ENCODE peak calls at places on chromosomes 11 and 22, in seven cellular contexts. H, J, O, V, M, Q and X are unnamed samples.

GRCh38 chr11:61091373-61092279 is 10.7 kb upstream of the CD5 start:
- DNase-seq in H (peak; percentile 30), J (peak; percentile 37), O (no peak), V (no peak), M (peak; percentile 31), Q (no peak), X (peak; percentile 34)

GRCh38 chr11:126791446-126791845 is 209.1 kb downstream of the KIRREL3 start:
- DNase-seq in H (no peak), J (no peak), O (no peak), V (no peak), M (no peak), Q (no peak), X (no peak)

GRCh38 chr11:120055646-120056045 is 82.3 kb downstream of the TRIM29 start:
- DNase-seq in H (no peak), J (no peak), O (no peak), V (no peak), M (no peak), Q (no peak), X (peak; percentile 67)

GRCh38 chr11:118068945-118069612 is 7.8 kb upstream of the TMPRSS4 start:
- DNase-seq in H (no peak), J (no peak), O (no peak), V (no peak), M (no peak), Q (no peak), X (no peak)

GRCh38 chr11:77201370-77201769 is 73.3 kb downstream of the MYO7A start:
- DNase-seq in H (no peak), J (peak; percentile 48), O (no peak), V (no peak), M (no peak), Q (no peak), X (no peak)

GRCh38 chr11:77074205-77074604 is 7.4 kb downstream of the CAPN5 start:
- DNase-seq in H (no peak), J (peak; percentile 60), O (no peak), V (no peak), M (no peak), Q (no peak), X (no peak)

GRCh38 chr11:64074239-64074638 is 38.5 kb downstream of the FLRT1 start:
- DNase-seq in H (peak; percentile 20), J (no peak), O (no peak), V (no peak), M (peak; percentile 45), Q (no peak), X (peak; percentile 64)

GRCh38 chr22:18101536-18101935 is 9.1 kb upstream of the TUBA8 start:
- DNase-seq in H (no peak), J (no peak), O (no peak), V (peak; percentile 6), M (no peak), Q (no peak), X (no peak)

GRCh38 chr11:103619480-103619879 is 417.0 kb upstream of the DDI1 start:
- DNase-seq in H (peak; percentile 28), J (no peak), O (no peak), V (no peak), M (peak; percentile 49), Q (no peak), X (peak; percentile 34)

GRCh38 chr11:72306186-72306585 is 62.2 kb upstream of the PHOX2A start:
- DNase-seq in H (no peak), J (no peak), O (no peak), V (no peak), M (no peak), Q (no peak), X (no peak)

GRCh38 chr22:46052801-46053562 is 76.0 kb upstream of the WNT7B start:
- DNase-seq in H (peak; percentile 53), J (peak; percentile 85), O (no peak), V (peak; percentile 89), M (peak; percentile 49), Q (peak; percentile 20), X (peak; percentile 66)

GRCh38 chr22:26643368-26644100 is 13.9 kb upstream of the MIAT start:
- DNase-seq in H (no peak), J (no peak), O (no peak), V (no peak), M (no peak), Q (no peak), X (no peak)

GRCh38 chr22:49417833-49418232 is 409.8 kb downstream of the BRD1 start:
- DNase-seq in H (no peak), J (peak; percentile 41), O (no peak), V (no peak), M (no peak), Q (no peak), X (no peak)

GRCh38 chr22:20431520-20432237 is 5.9 kb downstream of the SCARF2 start:
- DNase-seq in H (no peak), J (peak; percentile 65), O (no peak), V (peak; percentile 82), M (no peak), Q (no peak), X (no peak)

GRCh38 chr11:13287026-13287425 is 9.4 kb downstream of the BMAL1 start:
- DNase-seq in H (no peak), J (no peak), O (no peak), V (no peak), M (no peak), Q (no peak), X (no peak)

GRCh38 chr11:128318856-128319474 is 268.4 kb downstream of the ETS1 start:
- DNase-seq in H (peak; percentile 37), J (no peak), O (no peak), V (no peak), M (no peak), Q (no peak), X (no peak)

GRCh38 chr22:23245799-23246136 is 65.5 kb downstream of the BCR start:
- DNase-seq in H (peak; percentile 29), J (no peak), O (no peak), V (no peak), M (no peak), Q (no peak), X (no peak)

GRCh38 chr22:47107431-47107830 is 345.0 kb downstream of the TBC1D22A start:
- DNase-seq in H (peak; percentile 80), J (no peak), O (no peak), V (no peak), M (peak; percentile 80), Q (no peak), X (peak; percentile 41)

GRCh38 chr22:46829140-46829891 is 66.9 kb downstream of the TBC1D22A start:
- DNase-seq in H (peak; percentile 86), J (no peak), O (no peak), V (no peak), M (peak; percentile 90), Q (no peak), X (peak; percentile 84)

GRCh38 chr11:84906995-84907394 is 720.1 kb downstream of the DLG2 start:
- DNase-seq in H (peak; percentile 77), J (no peak), O (no peak), V (no peak), M (peak; percentile 66), Q (no peak), X (no peak)

GRCh38 chr11:119055901-119056300 is 1.1 kb downstream of the HYOU1 start:
- DNase-seq in H (peak; percentile 43), J (no peak), O (no peak), V (no peak), M (peak; percentile 51), Q (no peak), X (peak; percentile 19)

GRCh38 chr11:88231894-88232482 is 56.7 kb upstream of the RAB38 start:
- DNase-seq in H (peak; percentile 66), J (no peak), O (peak; percentile 5), V (no peak), M (peak; percentile 62), Q (no peak), X (peak; percentile 59)

GRCh38 chr11:126564588-126564987 is 209.1 kb downstream of the ST3GAL4 start:
- DNase-seq in H (no peak), J (no peak), O (no peak), V (no peak), M (no peak), Q (no peak), X (no peak)

GRCh38 chr11:120834686-120835225 is 189.1 kb upstream of the TBCEL start:
- DNase-seq in H (no peak), J (no peak), O (peak; percentile 30), V (no peak), M (no peak), Q (no peak), X (no peak)

GRCh38 chr11:78256962-78257361 is 68.2 kb downstream of the USP35 start:
- DNase-seq in H (peak; percentile 91), J (peak; percentile 92), O (no peak), V (no peak), M (peak; percentile 81), Q (peak; percentile 57), X (peak; percentile 73)

GRCh38 chr11:75524576-75525432 is 937 bp downstream of the GDPD5 start:
- DNase-seq in H (peak; percentile 18), J (no peak), O (peak; percentile 55), V (peak; percentile 86), M (peak; percentile 40), Q (no peak), X (no peak)

GRCh38 chr11:102712140-102712539 is 6.6 kb upstream of the MMP27 start:
- DNase-seq in H (no peak), J (no peak), O (no peak), V (no peak), M (no peak), Q (no peak), X (no peak)

GRCh38 chr11:33479216-33479615 is 221.4 kb downstream of the C11orf91 start:
- DNase-seq in H (no peak), J (no peak), O (no peak), V (no peak), M (no peak), Q (no peak), X (no peak)

GRCh38 chr22:48396091-48396784 is 1431.4 kb downstream of the BRD1 start:
- DNase-seq in H (no peak), J (peak; percentile 48), O (no peak), V (no peak), M (no peak), Q (no peak), X (no peak)

DNA sequence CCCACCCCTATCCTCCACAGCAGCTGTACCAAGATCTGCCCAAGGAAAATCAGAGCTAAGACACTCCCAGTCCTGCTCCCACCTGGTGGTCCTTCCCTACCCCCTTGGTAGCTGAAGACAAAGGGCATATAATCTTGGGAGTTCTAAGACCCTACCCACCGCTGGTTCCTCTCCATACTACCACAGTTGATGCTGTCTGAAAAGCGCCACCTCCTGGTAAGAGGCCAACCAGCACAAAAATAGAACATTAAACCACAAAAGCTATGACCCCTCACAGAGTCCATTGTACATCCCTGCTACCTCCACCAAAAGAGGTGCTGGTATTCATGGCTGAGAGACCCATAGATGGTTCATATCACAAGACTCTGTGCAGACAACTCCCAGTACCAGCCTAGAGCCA is 161.5 kb upstream of the ARHGAP42 start:
- DNase-seq in H (no peak), J (no peak), O (no peak), V (no peak), M (no peak), Q (no peak), X (peak; percentile 43)
- TF ChIP-seq CTCF in H (peak; percentile 9), J (no peak), O (no peak), V (no peak), M (no peak), Q (no peak), X (no peak)

GRCh38 chr11:14306481-14306880 is 52.5 kb downstream of the RRAS2 start:
- DNase-seq in H (no peak), J (no peak), O (no peak), V (no peak), M (no peak), Q (no peak), X (no peak)
- TF ChIP-seq CTCF in H (peak; percentile 3), J (no peak), O (no peak), V (no peak), M (peak; percentile 1), Q (no peak), X (no peak)

GRCh38 chr11:35064114-35064800 is 74.7 kb upstream of the CD44 start:
- DNase-seq in H (no peak), J (no peak), O (no peak), V (no peak), M (peak; percentile 86), Q (no peak), X (no peak)
- TF ChIP-seq CTCF in H (no peak), J (no peak), O (no peak), V (no peak), M (no peak), Q (no peak), X (no peak)

GRCh38 chr11:4697583-4697982 is at the start of gene OR51E2:
- DNase-seq in H (peak; percentile 70), J (peak; percentile 66), O (no peak), V (no peak), M (no peak), Q (no peak), X (peak; percentile 4)
- TF ChIP-seq CTCF in H (no peak), J (no peak), O (no peak), V (no peak), M (no peak), Q (no peak), X (no peak)